ENCODE peak calls at places on chromosomes 5 and 9, in five cellular contexts. P is astrocyte, G is IMR-90, J is fibroblast of lung, T is GM23248. L is an unnamed sample.

GRCh38 chr5:126594077-126594476 is 942 bp downstream of the ALDH7A1 start:
- DNase-seq in P (peak), G (peak), J (peak), T (peak), L (peak)

GRCh38 chr5:170491479-170491878 is 12.3 kb upstream of the KCNIP1 start:
- DNase-seq in P (peak), G (peak), J (peak), T (peak), L (no peak)

GRCh38 chr9:73038613-73039012 is 85.8 kb upstream of the ALDH1A1 start:
- DNase-seq in P (peak), G (no peak), J (peak), T (peak), L (no peak)

GRCh38 chr9:19036611-19037010 is 3.6 kb upstream of the SAXO1 start:
- DNase-seq in P (no peak), G (no peak), J (no peak), T (no peak), L (no peak)

GRCh38 chr5:181187500-181188213 is 17.3 kb downstream of the TRIM7 start:
- DNase-seq in P (peak), G (peak), J (peak), T (peak), L (peak)

GRCh38 chr5:51890435-51891116 is 507.3 kb downstream of the ISL1 start:
- DNase-seq in P (no peak), G (no peak), J (no peak), T (no peak), L (no peak)

GRCh38 chr9:6598249-6598725 is 47.2 kb downstream of the GLDC start:
- DNase-seq in P (no peak), G (peak), J (no peak), T (no peak), L (no peak)

GRCh38 chr9:68551191-68551590 is 10.5 kb upstream of the TMEM252 start:
- DNase-seq in P (no peak), G (no peak), J (no peak), T (no peak), L (no peak)

GRCh38 chr9:76451234-76451633 is 7.7 kb upstream of the GCNT1 start:
- DNase-seq in P (peak), G (peak), J (peak), T (peak), L (no peak)

GRCh38 chr5:135977375-135977928 is 22.7 kb upstream of the LECT2 start:
- DNase-seq in P (peak), G (peak), J (peak), T (no peak), L (peak)

GRCh38 chr5:103041071-103041676 is 78.8 kb downstream of the GIN1 start:
- DNase-seq in P (peak), G (peak), J (peak), T (peak), L (no peak)

GRCh38 chr9:69758001-69758730 is 1.6 kb downstream of the PTAR1 start:
- DNase-seq in P (peak), G (peak), J (peak), T (peak), L (no peak)

GRCh38 chr9:132590318-132591182 is 8.1 kb downstream of the BARHL1 start:
- DNase-seq in P (no peak), G (no peak), J (no peak), T (no peak), L (peak)

GRCh38 chr9:91026266-91026665 is 224.6 kb downstream of the SYK start:
- DNase-seq in P (no peak), G (no peak), J (no peak), T (no peak), L (no peak)

GRCh38 chr9:123359546-123359945 is 3.5 kb downstream of the CRB2 start:
- DNase-seq in P (no peak), G (no peak), J (no peak), T (no peak), L (no peak)

GRCh38 chr5:142280066-142281011 is 44.5 kb downstream of the SPRY4 start:
- DNase-seq in P (peak), G (peak), J (peak), T (no peak), L (peak)

GRCh38 chr5:61686491-61687257 is 354.6 kb downstream of the ZSWIM6 start:
- DNase-seq in P (no peak), G (no peak), J (no peak), T (no peak), L (no peak)

GRCh38 chr5:157025093-157025698 is 33.7 kb downstream of the HAVCR1 start:
- DNase-seq in P (no peak), G (no peak), J (no peak), T (no peak), L (no peak)

GRCh38 chr5:16520806-16521205 is 55.2 kb upstream of the ZNF622 start:
- DNase-seq in P (no peak), G (no peak), J (no peak), T (no peak), L (no peak)

GRCh38 chr5:132493241-132493640 is 2.7 kb upstream of the IRF1 start:
- DNase-seq in P (no peak), G (no peak), J (no peak), T (no peak), L (no peak)

GRCh38 chr5:126805108-126805507 is 28.2 kb downstream of the LMNB1 start:
- DNase-seq in P (peak), G (peak), J (peak), T (peak), L (no peak)

GRCh38 chr5:141778211-141778610 is 96.2 kb upstream of the ARAP3 start:
- DNase-seq in P (peak), G (peak), J (peak), T (peak), L (no peak)

GRCh38 chr9:134488251-134488900 is 153.2 kb upstream of the COL5A1 start:
- DNase-seq in P (no peak), G (no peak), J (no peak), T (peak), L (no peak)

GRCh38 chr9:136703231-136703870 is 9.0 kb upstream of the DIPK1B start:
- DNase-seq in P (no peak), G (no peak), J (no peak), T (no peak), L (no peak)

GRCh38 chr9:124675261-124676158 is 95.6 kb downstream of the NR6A1 start:
- DNase-seq in P (no peak), G (no peak), J (no peak), T (peak), L (no peak)

GRCh38 chr9:91422832-91423711 is 560 bp downstream of the NFIL3 start:
- DNase-seq in P (peak), G (peak), J (peak), T (peak), L (peak)

GRCh38 chr5:108753331-108753730 is 5.6 kb downstream of the FER start:
- DNase-seq in P (peak), G (no peak), J (peak), T (peak), L (no peak)

GRCh38 chr9:103245369-103245768 is 250.2 kb downstream of the CYLC2 start:
- DNase-seq in P (no peak), G (no peak), J (no peak), T (no peak), L (no peak)

GRCh38 chr9:90124961-90125360 is 517.7 kb downstream of the DIRAS2 start:
- DNase-seq in P (no peak), G (no peak), J (no peak), T (peak), L (no peak)

GRCh38 chr5:179297486-179298180 is 47.6 kb downstream of the ADAMTS2 start:
- DNase-seq in P (no peak), G (no peak), J (no peak), T (no peak), L (no peak)

GRCh38 chr5:43037929-43038510 is 2.1 kb downstream of the ANXA2R start:
- DNase-seq in P (peak), G (peak), J (peak), T (peak), L (peak)

GRCh38 chr9:18662320-18662719 is 188.4 kb downstream of the ADAMTSL1 start:
- DNase-seq in P (no peak), G (no peak), J (no peak), T (no peak), L (no peak)

GRCh38 chr5:6466975-6467567 is 18.4 kb downstream of the UBE2QL1 start:
- DNase-seq in P (no peak), G (no peak), J (no peak), T (no peak), L (no peak)

GRCh38 chr9:79769476-79770275 is 197.9 kb downstream of the TLE4 start:
- DNase-seq in P (no peak), G (peak), J (no peak), T (peak), L (no peak)

GRCh38 chr5:5385326-5385725 is 37.2 kb upstream of the ICE1 start:
- DNase-seq in P (no peak), G (no peak), J (no peak), T (no peak), L (no peak)

GRCh38 chr5:78509884-78510769 is 138.4 kb downstream of the LHFPL2 start:
- DNase-seq in P (no peak), G (no peak), J (no peak), T (peak), L (peak)

GRCh38 chr5:74251106-74252032 is 389.2 kb downstream of the ENC1 start:
- DNase-seq in P (peak), G (peak), J (peak), T (peak), L (no peak)

GRCh38 chr5:153458266-153458665 is 32.2 kb upstream of the GRIA1 start:
- DNase-seq in P (no peak), G (no peak), J (no peak), T (no peak), L (no peak)

DNA sequence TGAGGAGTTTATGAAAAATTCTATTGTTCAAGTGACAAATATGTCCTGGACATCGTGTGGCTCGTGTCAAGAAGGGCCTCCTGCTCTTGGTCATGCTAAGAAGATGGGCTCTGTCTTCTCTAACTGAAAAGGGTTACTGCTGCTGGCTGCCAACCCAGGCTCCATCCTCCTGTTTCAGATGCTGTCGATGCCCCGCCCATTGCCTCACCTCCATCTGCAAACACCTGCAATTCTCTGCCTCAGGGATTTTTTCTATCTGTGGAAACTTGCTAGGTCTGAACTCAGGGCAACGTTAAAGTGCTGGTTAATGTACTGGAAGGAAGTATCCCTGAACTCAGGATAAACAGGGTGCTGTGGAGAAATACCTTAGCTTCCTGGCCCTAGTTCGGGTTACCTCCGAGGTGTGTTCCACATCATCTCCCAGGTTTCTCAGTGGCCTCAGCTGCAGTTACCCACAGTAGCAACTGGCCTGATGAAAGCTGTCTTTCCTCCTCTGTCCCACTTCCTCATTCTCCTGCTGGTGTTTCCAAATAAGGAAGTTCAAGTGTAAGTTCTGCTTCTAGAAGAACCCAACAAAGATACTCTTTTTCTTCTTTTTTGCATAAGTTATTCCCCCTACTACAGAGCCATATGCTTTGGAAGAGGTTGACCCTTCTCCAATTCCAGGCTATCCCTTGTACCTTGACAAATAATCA is 151.7 kb upstream of the SMIM23 start:
- DNase-seq in P (no peak), G (no peak), J (no peak), T (no peak), L (no peak)
- H2AFZ ChIP-seq in P (no peak), G (no peak), J (no peak), T (no peak), L (no peak)

GRCh38 chr5:98004463-98004862 is 769.0 kb upstream of the RGMB start:
- DNase-seq in P (no peak), G (no peak), J (no peak), T (no peak), L (no peak)

DNA sequence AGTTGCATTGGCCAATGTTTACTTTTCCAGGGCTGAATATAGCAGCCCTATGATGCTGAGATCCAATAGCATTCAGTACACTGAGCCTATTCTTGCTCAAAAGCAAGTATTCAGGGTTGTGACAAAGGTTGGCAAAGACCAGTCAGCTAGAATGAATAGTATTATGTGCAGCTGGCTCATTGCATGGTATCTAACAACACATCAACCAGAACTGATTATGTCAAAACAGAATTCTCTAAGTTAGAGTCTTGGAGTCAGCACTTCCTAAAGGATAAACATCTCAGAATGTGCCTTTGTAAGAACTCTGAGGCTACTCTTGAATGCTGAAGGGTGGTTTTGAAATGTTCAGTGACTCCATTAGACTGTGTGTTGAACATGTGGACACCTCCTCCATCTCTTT is 774.5 kb upstream of the RGMB start:
- DNase-seq in P (no peak), G (peak), J (no peak), T (no peak), L (peak)
- H2AFZ ChIP-seq in P (no peak), G (no peak), J (peak), T (no peak), L (no peak)

DNA sequence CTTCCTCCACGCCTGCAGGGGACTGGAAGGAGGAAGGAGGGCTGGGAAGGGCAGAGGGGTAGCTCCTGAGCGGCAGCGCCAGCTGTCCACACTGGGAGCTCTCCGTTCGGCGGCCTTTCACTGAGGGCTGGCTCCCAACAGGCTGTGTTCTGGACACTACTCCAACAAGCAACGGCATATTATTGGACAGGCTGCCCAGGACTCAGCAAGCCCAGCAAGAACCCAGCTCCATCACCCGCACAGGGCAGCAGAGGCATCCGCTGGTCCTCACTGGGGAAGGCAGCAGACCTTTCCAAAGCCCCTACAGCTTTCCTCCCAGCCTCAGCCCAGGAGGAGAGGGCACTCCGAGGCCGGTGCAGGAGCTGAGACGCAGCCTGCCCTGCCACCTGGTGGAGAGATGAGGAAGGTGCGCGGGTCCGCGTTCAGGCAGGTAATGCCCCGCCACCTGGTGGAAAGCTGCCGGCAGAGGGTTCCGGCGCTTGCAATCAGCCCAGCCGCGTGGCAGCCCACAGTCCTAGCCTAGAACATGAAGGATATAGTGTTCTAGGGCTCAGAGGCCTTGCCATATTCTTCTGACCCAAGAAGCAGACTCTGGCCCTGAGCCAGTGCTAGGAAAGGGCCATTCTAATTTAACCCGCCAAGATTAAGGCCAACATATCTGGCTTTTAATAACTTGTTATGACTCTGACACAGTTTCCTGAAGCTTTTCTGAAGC is 74.4 kb downstream of the NRG2 start:
- DNase-seq in P (peak), G (peak), J (peak), T (peak), L (peak)
- H2AFZ ChIP-seq in P (peak), G (peak), J (no peak), T (no peak), L (peak)

DNA sequence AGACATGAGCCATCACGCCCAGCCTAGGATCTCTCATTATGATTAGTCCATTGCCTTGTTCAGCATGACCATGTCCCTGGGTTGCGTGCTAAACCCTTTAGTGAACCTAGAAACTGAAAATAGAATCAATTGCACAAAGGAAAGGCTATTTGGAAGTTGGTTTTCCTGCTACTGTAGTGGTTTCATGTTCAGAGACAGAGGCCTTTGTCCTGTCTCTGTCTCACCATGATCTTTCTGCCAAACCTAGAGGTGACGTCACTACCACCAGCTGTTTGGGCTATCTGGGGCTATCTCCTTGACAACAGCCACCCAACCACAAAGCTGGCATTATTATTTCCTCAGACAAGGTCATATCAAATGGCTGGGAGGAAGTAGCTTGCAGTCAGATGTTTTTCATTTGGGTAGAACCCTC is 4.0 kb upstream of the CDK5RAP2 start:
- DNase-seq in P (peak), G (peak), J (peak), T (peak), L (no peak)
- H2AFZ ChIP-seq in P (peak), G (peak), J (peak), T (peak), L (no peak)

GRCh38 chr5:125177340-125177739 is 430.9 kb upstream of the ZNF608 start:
- DNase-seq in P (no peak), G (no peak), J (no peak), T (no peak), L (no peak)
- H2AFZ ChIP-seq in P (no peak), G (no peak), J (no peak), T (no peak), L (no peak)

DNA sequence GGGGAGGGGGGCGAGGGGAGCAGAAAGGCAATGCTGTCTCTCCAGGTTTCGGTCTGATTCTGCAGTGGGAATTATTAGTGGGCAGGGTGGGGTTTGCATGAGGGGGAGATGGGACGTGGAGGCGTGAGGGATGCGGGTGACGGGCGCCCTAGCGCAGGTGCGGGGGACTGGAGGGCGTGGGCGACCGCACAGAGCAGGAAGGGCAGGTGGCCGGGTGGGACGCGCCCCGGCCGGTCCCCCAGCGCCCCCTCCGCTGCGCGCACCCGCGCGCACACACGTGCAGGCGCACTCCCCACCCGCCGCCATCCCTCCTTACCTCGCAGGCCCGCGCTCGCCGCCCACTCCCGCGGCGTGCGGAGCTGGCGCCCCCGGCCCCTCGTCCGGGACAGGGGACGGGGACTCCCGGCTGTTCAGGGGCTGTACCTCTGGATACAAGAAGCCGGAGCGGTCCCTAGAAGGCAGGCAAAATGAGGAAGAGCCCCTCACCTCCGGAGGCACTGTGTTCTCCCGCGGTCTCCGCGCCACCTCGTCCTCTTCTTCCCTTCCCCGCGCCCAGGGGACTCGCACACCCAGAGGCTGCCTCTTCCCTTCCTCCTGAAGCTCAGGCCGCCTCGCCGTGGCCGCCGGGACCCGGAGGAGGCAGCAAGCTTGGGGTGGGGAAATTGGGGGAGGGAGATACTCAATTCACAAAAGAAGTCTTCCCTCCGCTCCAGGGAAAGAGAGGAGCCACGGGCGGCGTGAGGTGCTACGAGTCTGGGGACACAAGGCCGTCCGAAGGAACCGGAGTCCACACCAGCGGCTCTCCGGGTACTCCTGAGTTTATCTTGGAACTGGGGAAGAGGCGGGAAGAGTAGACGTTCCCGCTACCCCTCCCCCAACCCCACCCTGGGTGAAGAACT is 1.3 kb upstream of the GABRB2 start:
- DNase-seq in P (no peak), G (no peak), J (no peak), T (peak), L (peak)
- H2AFZ ChIP-seq in P (peak), G (no peak), J (no peak), T (no peak), L (peak)

DNA sequence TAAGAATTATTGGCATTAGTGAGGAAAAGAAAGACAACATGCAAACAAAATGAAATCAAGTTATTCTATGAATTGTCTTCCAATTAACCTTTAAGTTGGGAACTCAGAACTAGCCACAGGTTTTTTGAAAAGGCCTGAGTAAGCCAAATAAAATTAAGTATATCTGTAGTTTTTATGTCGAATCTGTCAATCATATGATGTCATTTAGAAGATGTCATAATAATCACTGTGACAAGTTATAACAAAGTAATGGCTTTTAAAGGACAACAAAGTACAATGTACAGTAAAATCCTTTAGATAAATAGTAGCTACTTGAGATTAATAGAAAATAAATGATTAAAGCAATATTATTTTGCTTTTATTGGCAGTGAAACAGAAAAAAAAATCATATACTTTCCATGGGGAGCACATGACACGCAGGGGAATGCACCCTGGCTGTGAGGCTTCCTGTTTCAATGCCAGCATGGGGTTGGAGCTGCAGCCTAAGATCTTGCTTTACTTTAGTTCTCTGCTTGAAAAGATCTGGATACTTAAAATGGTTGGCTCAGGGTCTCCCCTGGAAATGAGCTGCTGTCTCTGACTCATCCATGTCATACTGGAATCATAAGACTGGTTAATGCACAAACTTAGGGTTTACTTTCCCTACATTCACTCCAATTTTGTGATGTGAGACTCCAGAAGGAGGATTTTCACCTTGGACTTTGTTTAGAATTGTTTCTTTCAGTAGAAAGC is 284.3 kb downstream of the TAF11L14 start:
- DNase-seq in P (peak), G (no peak), J (peak), T (no peak), L (peak)
- H2AFZ ChIP-seq in P (peak), G (no peak), J (no peak), T (no peak), L (peak)

L was measured in neural progenitor cell.